ENCODE peak calls at places on chromosomes 7 and 10, in nine cellular contexts. One of them, this sample, is unnamed.

GRCh38 chr7:127706766-127707165 is 54.8 kb downstream of the SND1 start:
- DNase-seq in cardiac muscle cell: no peak
- DNase-seq in ascending aorta: no peak
- DNase-seq in gastrocnemius medialis: no peak
- DNase-seq in esophagus squamous epithelium: no peak
- DNase-seq in ovary: no peak
- DNase-seq in brain microvascular endothelial cell: no peak
- DNase-seq in astrocyte: no peak
- DNase-seq in CD4-positive, CD25-positive, alpha-beta regulatory T cell: no peak
- DNase-seq in this sample: no peak

GRCh38 chr7:157809154-157809862 is 472.5 kb downstream of the DNAJB6 start:
- DNase-seq in CD4-positive, CD25-positive, alpha-beta regulatory T cell: no peak
- DNase-seq in cardiac muscle cell: no peak
- DNase-seq in esophagus squamous epithelium: no peak
- DNase-seq in ovary: no peak
- DNase-seq in gastrocnemius medialis: no peak
- DNase-seq in astrocyte: no peak
- DNase-seq in ascending aorta: no peak
- DNase-seq in brain microvascular endothelial cell: no peak
- DNase-seq in this sample: no peak

GRCh38 chr10:127999291-127999690 is 92.4 kb downstream of the PTPRE start:
- DNase-seq in cardiac muscle cell: no peak
- DNase-seq in ascending aorta: no peak
- DNase-seq in ovary: no peak
- DNase-seq in gastrocnemius medialis: no peak
- DNase-seq in CD4-positive, CD25-positive, alpha-beta regulatory T cell: no peak
- DNase-seq in esophagus squamous epithelium: no peak
- DNase-seq in astrocyte: peak; percentile 13
- DNase-seq in brain microvascular endothelial cell: no peak
- DNase-seq in this sample: no peak

GRCh38 chr10:60323171-60323570 is 66.5 kb downstream of the ANK3 start:
- DNase-seq in brain microvascular endothelial cell: no peak
- DNase-seq in CD4-positive, CD25-positive, alpha-beta regulatory T cell: no peak
- DNase-seq in ascending aorta: no peak
- DNase-seq in esophagus squamous epithelium: no peak
- DNase-seq in astrocyte: no peak
- DNase-seq in ovary: no peak
- DNase-seq in gastrocnemius medialis: no peak
- DNase-seq in cardiac muscle cell: no peak
- DNase-seq in this sample: peak; percentile 14

GRCh38 chr7:35754741-35755140 is 46.1 kb upstream of the SEPTIN7 start:
- DNase-seq in ascending aorta: no peak
- DNase-seq in brain microvascular endothelial cell: no peak
- DNase-seq in CD4-positive, CD25-positive, alpha-beta regulatory T cell: no peak
- DNase-seq in esophagus squamous epithelium: no peak
- DNase-seq in ovary: no peak
- DNase-seq in cardiac muscle cell: no peak
- DNase-seq in gastrocnemius medialis: no peak
- DNase-seq in astrocyte: no peak
- DNase-seq in this sample: no peak

GRCh38 chr10:74896788-74897527 is 70.6 kb downstream of the KAT6B start:
- DNase-seq in esophagus squamous epithelium: no peak
- DNase-seq in cardiac muscle cell: no peak
- DNase-seq in astrocyte: no peak
- DNase-seq in ascending aorta: no peak
- DNase-seq in CD4-positive, CD25-positive, alpha-beta regulatory T cell: no peak
- DNase-seq in ovary: no peak
- DNase-seq in gastrocnemius medialis: no peak
- DNase-seq in brain microvascular endothelial cell: no peak
- DNase-seq in this sample: no peak

GRCh38 chr7:152424348-152425108 is 11.3 kb downstream of the KMT2C start:
- DNase-seq in CD4-positive, CD25-positive, alpha-beta regulatory T cell: no peak
- DNase-seq in ascending aorta: no peak
- DNase-seq in astrocyte: peak; percentile 62
- DNase-seq in gastrocnemius medialis: no peak
- DNase-seq in cardiac muscle cell: no peak
- DNase-seq in ovary: no peak
- DNase-seq in esophagus squamous epithelium: no peak
- DNase-seq in brain microvascular endothelial cell: peak; percentile 59
- DNase-seq in this sample: peak; percentile 71

GRCh38 chr7:120550494-120551048 is 277.6 kb downstream of the KCND2 start:
- DNase-seq in cardiac muscle cell: no peak
- DNase-seq in gastrocnemius medialis: no peak
- DNase-seq in astrocyte: peak; percentile 41
- DNase-seq in ascending aorta: no peak
- DNase-seq in brain microvascular endothelial cell: peak; percentile 46
- DNase-seq in CD4-positive, CD25-positive, alpha-beta regulatory T cell: no peak
- DNase-seq in esophagus squamous epithelium: no peak
- DNase-seq in ovary: no peak
- DNase-seq in this sample: no peak

GRCh38 chr7:127890726-127891125 is 140.5 kb downstream of the LRRC4 start:
- DNase-seq in gastrocnemius medialis: no peak
- DNase-seq in brain microvascular endothelial cell: no peak
- DNase-seq in esophagus squamous epithelium: no peak
- DNase-seq in ascending aorta: no peak
- DNase-seq in CD4-positive, CD25-positive, alpha-beta regulatory T cell: no peak
- DNase-seq in ovary: no peak
- DNase-seq in astrocyte: no peak
- DNase-seq in cardiac muscle cell: no peak
- DNase-seq in this sample: no peak

GRCh38 chr7:43636093-43636492 is 53.2 kb downstream of the STK17A start:
- DNase-seq in brain microvascular endothelial cell: peak; percentile 49
- DNase-seq in ovary: no peak
- DNase-seq in astrocyte: peak; percentile 91
- DNase-seq in CD4-positive, CD25-positive, alpha-beta regulatory T cell: no peak
- DNase-seq in cardiac muscle cell: no peak
- DNase-seq in esophagus squamous epithelium: no peak
- DNase-seq in gastrocnemius medialis: no peak
- DNase-seq in ascending aorta: no peak
- DNase-seq in this sample: no peak

GRCh38 chr7:107213945-107214344 is 45.1 kb downstream of the HBP1 start:
- DNase-seq in gastrocnemius medialis: no peak
- DNase-seq in esophagus squamous epithelium: no peak
- DNase-seq in astrocyte: no peak
- DNase-seq in CD4-positive, CD25-positive, alpha-beta regulatory T cell: no peak
- DNase-seq in ascending aorta: no peak
- DNase-seq in cardiac muscle cell: no peak
- DNase-seq in ovary: no peak
- DNase-seq in brain microvascular endothelial cell: no peak
- DNase-seq in this sample: no peak
- H3K36me3 ChIP-seq in gastrocnemius medialis: no peaks in the 10 kb centered on the region
- H3K36me3 ChIP-seq in esophagus squamous epithelium: no peaks in the 10 kb centered on the region
- H3K36me3 ChIP-seq in astrocyte: no peaks in the 10 kb centered on the region
- H3K36me3 ChIP-seq in CD4-positive, CD25-positive, alpha-beta regulatory T cell: peaks cover 28% of the 10 kb centered on the region
- H3K36me3 ChIP-seq in ascending aorta: peaks cover 2% of the 10 kb centered on the region
- H3K36me3 ChIP-seq in cardiac muscle cell: peaks cover 3% of the 10 kb centered on the region
- H3K36me3 ChIP-seq in ovary: no peaks in the 10 kb centered on the region
- H3K36me3 ChIP-seq in brain microvascular endothelial cell: peaks cover 2% of the 10 kb centered on the region
- H3K36me3 ChIP-seq in this sample: peaks cover 2% of the 10 kb centered on the region

GRCh38 chr7:22442187-22442886 is 57.7 kb downstream of the STEAP1B start:
- DNase-seq in ovary: no peak
- DNase-seq in astrocyte: no peak
- DNase-seq in esophagus squamous epithelium: no peak
- DNase-seq in ascending aorta: no peak
- DNase-seq in CD4-positive, CD25-positive, alpha-beta regulatory T cell: no peak
- DNase-seq in gastrocnemius medialis: no peak
- DNase-seq in brain microvascular endothelial cell: no peak
- DNase-seq in cardiac muscle cell: no peak
- DNase-seq in this sample: no peak
- H3K27ac ChIP-seq in ovary: no peak overlapping the region
- H3K27ac ChIP-seq in astrocyte: no peak overlapping the region
- H3K27ac ChIP-seq in esophagus squamous epithelium: no peak overlapping the region
- H3K27ac ChIP-seq in ascending aorta: no peak overlapping the region
- H3K27ac ChIP-seq in CD4-positive, CD25-positive, alpha-beta regulatory T cell: no peak overlapping the region
- H3K27ac ChIP-seq in gastrocnemius medialis: no peak overlapping the region
- H3K27ac ChIP-seq in brain microvascular endothelial cell: no peak overlapping the region
- H3K27ac ChIP-seq in cardiac muscle cell: no peak overlapping the region
- H3K27ac ChIP-seq in this sample: no peak overlapping the region

GRCh38 chr7:98133181-98133580 is 26.5 kb downstream of the LMTK2 start:
- DNase-seq in gastrocnemius medialis: no peak
- DNase-seq in ascending aorta: no peak
- DNase-seq in esophagus squamous epithelium: no peak
- DNase-seq in ovary: no peak
- DNase-seq in astrocyte: peak; percentile 14
- DNase-seq in cardiac muscle cell: no peak
- DNase-seq in brain microvascular endothelial cell: peak; percentile 5
- DNase-seq in CD4-positive, CD25-positive, alpha-beta regulatory T cell: no peak
- DNase-seq in this sample: no peak
- H3K4me3 ChIP-seq in gastrocnemius medialis: no peak overlapping the region
- H3K4me3 ChIP-seq in ascending aorta: no peak overlapping the region
- H3K4me3 ChIP-seq in esophagus squamous epithelium: no peak overlapping the region
- H3K4me3 ChIP-seq in ovary: no peak overlapping the region
- H3K4me3 ChIP-seq in astrocyte: no peak overlapping the region
- H3K4me3 ChIP-seq in cardiac muscle cell: no peak overlapping the region
- H3K4me3 ChIP-seq in brain microvascular endothelial cell: no peak overlapping the region
- H3K4me3 ChIP-seq in CD4-positive, CD25-positive, alpha-beta regulatory T cell: peak overlapping the region; percentile 51
- H3K4me3 ChIP-seq in this sample: no peak overlapping the region

GRCh38 chr7:50657341-50657873 is 92.2 kb upstream of the DDC start:
- DNase-seq in ovary: peak; percentile 69
- DNase-seq in gastrocnemius medialis: peak; percentile 90
- DNase-seq in cardiac muscle cell: no peak
- DNase-seq in esophagus squamous epithelium: no peak
- DNase-seq in astrocyte: no peak
- DNase-seq in brain microvascular endothelial cell: peak; percentile 38
- DNase-seq in ascending aorta: peak; percentile 63
- DNase-seq in CD4-positive, CD25-positive, alpha-beta regulatory T cell: no peak
- DNase-seq in this sample: no peak
- H3K36me3 ChIP-seq in ovary: no peaks in the 10 kb centered on the region
- H3K36me3 ChIP-seq in gastrocnemius medialis: no peaks in the 10 kb centered on the region
- H3K36me3 ChIP-seq in cardiac muscle cell: no peaks in the 10 kb centered on the region
- H3K36me3 ChIP-seq in esophagus squamous epithelium: no peaks in the 10 kb centered on the region
- H3K36me3 ChIP-seq in astrocyte: peaks cover 29% of the 10 kb centered on the region
- H3K36me3 ChIP-seq in brain microvascular endothelial cell: peaks cover 23% of the 10 kb centered on the region
- H3K36me3 ChIP-seq in ascending aorta: no peaks in the 10 kb centered on the region
- H3K36me3 ChIP-seq in CD4-positive, CD25-positive, alpha-beta regulatory T cell: no peaks in the 10 kb centered on the region
- H3K36me3 ChIP-seq in this sample: no peaks in the 10 kb centered on the region

DNA sequence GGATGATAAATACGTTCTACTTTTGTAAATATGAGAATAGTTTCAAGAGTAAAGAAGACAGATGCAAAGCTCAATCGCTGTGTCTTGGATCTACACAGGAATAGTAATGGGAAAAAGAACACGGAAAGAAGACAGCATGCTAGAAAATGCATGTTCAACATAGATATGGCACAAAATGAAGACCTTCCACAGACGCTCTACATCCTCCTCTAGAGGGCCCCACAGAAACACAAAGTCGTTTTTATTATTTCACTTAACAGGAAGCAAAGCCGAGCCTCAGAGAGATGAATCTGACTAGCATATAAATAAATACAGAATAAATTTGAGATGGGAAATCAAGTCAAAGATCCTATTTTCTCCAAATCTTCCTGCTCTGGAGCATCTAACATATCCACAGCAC is 292.6 kb downstream of the PARD3 start:
- DNase-seq in astrocyte: no peak
- DNase-seq in gastrocnemius medialis: no peak
- DNase-seq in ascending aorta: no peak
- DNase-seq in cardiac muscle cell: peak; percentile 14
- DNase-seq in CD4-positive, CD25-positive, alpha-beta regulatory T cell: no peak
- DNase-seq in esophagus squamous epithelium: no peak
- DNase-seq in ovary: no peak
- DNase-seq in brain microvascular endothelial cell: peak; percentile 67
- DNase-seq in this sample: peak; percentile 6
- H3K27ac ChIP-seq in astrocyte: no peak overlapping the region
- H3K27ac ChIP-seq in gastrocnemius medialis: no peak overlapping the region
- H3K27ac ChIP-seq in ascending aorta: no peak overlapping the region
- H3K27ac ChIP-seq in cardiac muscle cell: no peak overlapping the region
- H3K27ac ChIP-seq in CD4-positive, CD25-positive, alpha-beta regulatory T cell: no peak overlapping the region
- H3K27ac ChIP-seq in esophagus squamous epithelium: no peak overlapping the region
- H3K27ac ChIP-seq in ovary: no peak overlapping the region
- H3K27ac ChIP-seq in brain microvascular endothelial cell: peak overlapping the region; percentile 62
- H3K27ac ChIP-seq in this sample: no peak overlapping the region

GRCh38 chr10:12243860-12244620 is 48.1 kb downstream of the CDC123 start:
- DNase-seq in ascending aorta: no peak
- DNase-seq in esophagus squamous epithelium: no peak
- DNase-seq in brain microvascular endothelial cell: no peak
- DNase-seq in cardiac muscle cell: no peak
- DNase-seq in astrocyte: no peak
- DNase-seq in ovary: no peak
- DNase-seq in gastrocnemius medialis: no peak
- DNase-seq in CD4-positive, CD25-positive, alpha-beta regulatory T cell: no peak
- DNase-seq in this sample: no peak
- H3K4me3 ChIP-seq in ascending aorta: no peak overlapping the region
- H3K4me3 ChIP-seq in esophagus squamous epithelium: no peak overlapping the region
- H3K4me3 ChIP-seq in brain microvascular endothelial cell: no peak overlapping the region
- H3K4me3 ChIP-seq in cardiac muscle cell: no peak overlapping the region
- H3K4me3 ChIP-seq in astrocyte: no peak overlapping the region
- H3K4me3 ChIP-seq in ovary: no peak overlapping the region
- H3K4me3 ChIP-seq in gastrocnemius medialis: no peak overlapping the region
- H3K4me3 ChIP-seq in CD4-positive, CD25-positive, alpha-beta regulatory T cell: no peak overlapping the region
- H3K4me3 ChIP-seq in this sample: no peak overlapping the region

GRCh38 chr7:47273974-47274766 is 307.7 kb downstream of the TNS3 start:
- DNase-seq in esophagus squamous epithelium: no peak
- DNase-seq in gastrocnemius medialis: no peak
- DNase-seq in astrocyte: no peak
- DNase-seq in ascending aorta: no peak
- DNase-seq in cardiac muscle cell: no peak
- DNase-seq in ovary: no peak
- DNase-seq in CD4-positive, CD25-positive, alpha-beta regulatory T cell: no peak
- DNase-seq in brain microvascular endothelial cell: no peak
- DNase-seq in this sample: no peak
- H3K36me3 ChIP-seq in esophagus squamous epithelium: no peaks in the 10 kb centered on the region
- H3K36me3 ChIP-seq in gastrocnemius medialis: peaks cover 37% of the 10 kb centered on the region
- H3K36me3 ChIP-seq in astrocyte: peaks cover 8% of the 10 kb centered on the region
- H3K36me3 ChIP-seq in ascending aorta: peaks cover 24% of the 10 kb centered on the region
- H3K36me3 ChIP-seq in cardiac muscle cell: no peaks in the 10 kb centered on the region
- H3K36me3 ChIP-seq in ovary: no peaks in the 10 kb centered on the region
- H3K36me3 ChIP-seq in CD4-positive, CD25-positive, alpha-beta regulatory T cell: no peaks in the 10 kb centered on the region
- H3K36me3 ChIP-seq in brain microvascular endothelial cell: peaks cover 19% of the 10 kb centered on the region
- H3K36me3 ChIP-seq in this sample: no peaks in the 10 kb centered on the region